ENCODE peak calls at places on chromosomes 13 and 19, in six cellular contexts. P is astrocyte of the spinal cord, M is progenitor cell of endocrine pancreas, J is GM13977, U is tibial nerve, V is cardiac muscle cell. R is an unnamed sample.

GRCh38 chr19:3350014-3350663 is 16.2 kb upstream of the NFIC start:
- DNase-seq in P (no peak), M (no peak), J (no peak), U (no peak), V (no peak), R (no peak)

GRCh38 chr19:42515241-42515832 is 12.9 kb downstream of the CEACAM1 start:
- DNase-seq in P (no peak), M (no peak), J (no peak), U (no peak), V (no peak), R (no peak)

GRCh38 chr13:88103824-88104223 is 432.7 kb downstream of the SLITRK5 start:
- DNase-seq in P (no peak), M (no peak), J (no peak), U (no peak), V (peak), R (no peak)

GRCh38 chr19:2815923-2816322 is 3.7 kb upstream of the ZNF554 start:
- DNase-seq in P (no peak), M (no peak), J (peak), U (no peak), V (no peak), R (no peak)

GRCh38 chr13:23715092-23715761 is 145.0 kb downstream of the TNFRSF19 start:
- DNase-seq in P (no peak), M (no peak), J (no peak), U (no peak), V (no peak), R (no peak)

GRCh38 chr13:77026255-77026782 is 640 bp downstream of the FBXL3 start:
- DNase-seq in P (peak), M (peak), J (peak), U (peak), V (peak), R (peak)

GRCh38 chr19:18291019-18291524 is 9.7 kb upstream of the JUND start:
- DNase-seq in P (no peak), M (no peak), J (no peak), U (no peak), V (no peak), R (no peak)

GRCh38 chr13:51328488-51328887 is 11.0 kb upstream of the SERPINE3 start:
- DNase-seq in P (no peak), M (no peak), J (no peak), U (no peak), V (no peak), R (no peak)

GRCh38 chr13:112072531-112073244 is 5.7 kb downstream of the SOX1 start:
- DNase-seq in P (no peak), M (no peak), J (no peak), U (no peak), V (peak), R (no peak)

GRCh38 chr19:10575011-10575716 is 6.4 kb upstream of the CDKN2D start:
- DNase-seq in P (no peak), M (no peak), J (no peak), U (no peak), V (no peak), R (no peak)

GRCh38 chr19:15331419-15332310 is 674 bp downstream of the BRD4 start:
- DNase-seq in P (peak), M (peak), J (peak), U (no peak), V (peak), R (peak)

GRCh38 chr19:44603201-44603945 is 10.0 kb upstream of the IGSF23 start:
- DNase-seq in P (peak), M (no peak), J (no peak), U (no peak), V (no peak), R (no peak)

GRCh38 chr13:110600980-110601379 is 14.4 kb upstream of the NAXD start:
- DNase-seq in P (no peak), M (no peak), J (no peak), U (no peak), V (no peak), R (no peak)

GRCh38 chr19:44435441-44435840 is 12.8 kb downstream of the ZNF229 start:
- DNase-seq in P (no peak), M (no peak), J (no peak), U (no peak), V (no peak), R (no peak)

GRCh38 chr19:18522124-18522861 is 423 bp upstream of the ELL start:
- DNase-seq in P (peak), M (peak), J (peak), U (peak), V (peak), R (peak)

GRCh38 chr19:21321996-21322395 is 7.2 kb downstream of the ZNF708 start:
- DNase-seq in P (peak), M (no peak), J (no peak), U (no peak), V (peak), R (no peak)

GRCh38 chr13:111153977-111154332 is 38.8 kb downstream of the ARHGEF7 start:
- DNase-seq in P (no peak), M (peak), J (peak), U (no peak), V (no peak), R (no peak)

GRCh38 chr13:27171244-27171829 is at the start of gene USP12:
- DNase-seq in P (no peak), M (peak), J (peak), U (no peak), V (peak), R (peak)

GRCh38 chr19:38556521-38557174 is 61.1 kb downstream of the MAP4K1 start:
- DNase-seq in P (no peak), M (no peak), J (no peak), U (no peak), V (no peak), R (no peak)

GRCh38 chr19:11693505-11694499 is 44.9 kb downstream of the ZNF823 start:
- DNase-seq in P (peak), M (no peak), J (no peak), U (no peak), V (peak), R (no peak)

GRCh38 chr19:46134527-46134926 is 10.0 kb upstream of the IGFL3 start:
- DNase-seq in P (peak), M (no peak), J (no peak), U (no peak), V (no peak), R (no peak)

GRCh38 chr19:18895038-18895827 is 725 bp downstream of the CERS1 start:
- DNase-seq in P (peak), M (peak), J (peak), U (no peak), V (peak), R (peak)

GRCh38 chr13:54845351-54845965 is 1816.8 kb downstream of the OLFM4 start:
- DNase-seq in P (no peak), M (no peak), J (no peak), U (no peak), V (peak), R (no peak)

GRCh38 chr19:41239363-41239762 is 20.3 kb downstream of the AXL start:
- DNase-seq in P (no peak), M (no peak), J (no peak), U (no peak), V (no peak), R (no peak)

GRCh38 chr19:49499030-49499670 is 2.9 kb downstream of the RPS11 start:
- DNase-seq in P (no peak), M (no peak), J (no peak), U (no peak), V (no peak), R (peak)

DNA sequence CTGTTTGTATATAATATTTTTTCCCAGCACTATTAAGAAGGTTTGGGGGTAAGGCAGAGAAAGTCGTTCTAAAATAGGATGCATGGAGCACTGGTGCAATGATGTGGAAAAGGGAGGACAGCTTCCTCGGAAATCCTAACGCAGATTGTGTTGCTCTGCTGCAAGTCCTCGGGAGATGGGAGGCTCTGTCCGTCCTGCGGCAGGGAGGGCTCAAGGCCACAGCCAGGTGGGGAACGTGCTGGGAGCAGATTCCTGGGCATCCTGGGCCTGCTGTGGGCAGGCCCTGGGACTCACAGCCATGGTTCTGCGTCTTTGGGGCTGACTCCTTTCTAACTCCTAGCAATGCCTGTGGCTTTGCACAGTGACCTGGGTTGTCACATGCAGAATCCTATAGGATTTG is 70.1 kb upstream of the ZNF536 start:
- DNase-seq in P (no peak), M (no peak), J (no peak), U (no peak), V (no peak), R (no peak)
- TF ChIP-seq CTCF in P (no peak), M (no peak), J (no peak), U (no peak), V (no peak), R (no peak)

DNA sequence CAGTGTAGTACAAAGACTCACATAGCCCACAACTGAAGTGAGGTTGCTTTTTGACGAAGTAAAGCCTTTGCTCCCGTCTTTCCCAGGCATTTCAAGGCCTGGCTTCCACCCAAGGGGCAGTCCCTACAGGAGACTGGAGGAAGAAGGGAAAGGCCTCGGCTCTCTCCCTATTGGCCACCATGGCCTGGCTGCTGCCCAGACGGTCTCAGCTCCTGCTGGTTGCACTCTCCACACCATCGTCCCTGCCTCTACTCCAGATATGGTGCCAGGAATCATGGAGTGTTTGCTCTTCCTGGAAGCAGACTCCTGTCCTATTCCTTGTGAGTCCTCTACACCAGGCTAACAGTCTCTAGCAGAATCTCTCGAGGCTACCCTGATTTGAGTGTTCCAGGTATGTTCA is 124.1 kb upstream of the UQCRFS1 start:
- DNase-seq in P (no peak), M (no peak), J (no peak), U (no peak), V (no peak), R (no peak)
- TF ChIP-seq CTCF in P (no peak), M (no peak), J (no peak), U (no peak), V (no peak), R (no peak)

GRCh38 chr19:14089662-14090508 is 666 bp downstream of the SAMD1 start:
- DNase-seq in P (peak), M (peak), J (peak), U (no peak), V (peak), R (peak)
- TF ChIP-seq CTCF in P (no peak), M (no peak), J (peak), U (no peak), V (no peak), R (no peak)

GRCh38 chr19:35119091-35119490 is 3.5 kb downstream of the FXYD3 start:
- DNase-seq in P (no peak), M (no peak), J (no peak), U (no peak), V (no peak), R (no peak)
- TF ChIP-seq CTCF in P (no peak), M (no peak), J (no peak), U (no peak), V (no peak), R (no peak)

R was measured in activated CD8-positive, alpha-beta T cell treated with anti-CD3 and anti-CD28 coated beads for 36 hours.